ENCODE peak calls at places on chromosome 16, in ten cellular contexts. C, D, M, Q, N, G, Y, K, S and E are unnamed samples. For H3K4me1, the result is how much of the 10 kb centered on the place peaks cover.

GRCh38 chr16:31291376-31291775 is 31.6 kb downstream of the ITGAM start:
- DNase-seq in C (no peak), D (no peak), M (no peak), Q (no peak), N (no peak), G (no peak), Y (no peak), K (no peak), S (no peak), E (no peak)

GRCh38 chr16:82524939-82525338 is 101.8 kb upstream of the CDH13 start:
- DNase-seq in C (no peak), D (no peak), M (no peak), Q (no peak), N (no peak), G (no peak), Y (no peak), K (peak), S (no peak), E (no peak)

GRCh38 chr16:17370233-17371013 is 100.3 kb downstream of the XYLT1 start:
- DNase-seq in C (no peak), D (no peak), M (peak), Q (peak), N (no peak), G (no peak), Y (no peak), K (no peak), S (no peak), E (no peak)

GRCh38 chr16:87581867-87582220 is 20.5 kb upstream of the JPH3 start:
- DNase-seq in C (peak), D (peak), M (peak), Q (peak), N (peak), G (peak), Y (peak), K (peak), S (no peak), E (peak)

GRCh38 chr16:19555938-19556778 is 655 bp downstream of the VPS35L start:
- DNase-seq in C (no peak), D (peak), M (peak), Q (peak), N (no peak), G (peak), Y (peak), K (no peak), S (peak), E (no peak)

GRCh38 chr16:3861808-3862451 is 18.6 kb downstream of the CREBBP start:
- DNase-seq in C (no peak), D (no peak), M (no peak), Q (peak), N (no peak), G (no peak), Y (no peak), K (no peak), S (no peak), E (no peak)

GRCh38 chr16:64356267-64356666 is 765.6 kb downstream of the CDH11 start:
- DNase-seq in C (no peak), D (no peak), M (peak), Q (peak), N (no peak), G (peak), Y (peak), K (no peak), S (no peak), E (no peak)

GRCh38 chr16:425740-426114 is 278 bp downstream of the RAB11FIP3 start:
- DNase-seq in C (no peak), D (no peak), M (no peak), Q (no peak), N (no peak), G (peak), Y (no peak), K (no peak), S (no peak), E (no peak)

GRCh38 chr16:70647461-70648359 is 1.4 kb downstream of the IL34 start:
- DNase-seq in C (no peak), D (no peak), M (no peak), Q (no peak), N (no peak), G (no peak), Y (no peak), K (no peak), S (no peak), E (peak)

GRCh38 chr16:82761236-82761635 is 134.5 kb downstream of the CDH13 start:
- DNase-seq in C (peak), D (peak), M (peak), Q (peak), N (peak), G (no peak), Y (no peak), K (peak), S (no peak), E (peak)

GRCh38 chr16:3576211-3576610 is 992 bp downstream of the NLRC3 start:
- DNase-seq in C (no peak), D (no peak), M (no peak), Q (no peak), N (no peak), G (no peak), Y (no peak), K (no peak), S (peak), E (no peak)

GRCh38 chr16:25311039-25311438 is 53.4 kb upstream of the ZKSCAN2 start:
- DNase-seq in C (no peak), D (no peak), M (no peak), Q (no peak), N (no peak), G (no peak), Y (no peak), K (no peak), S (no peak), E (no peak)

GRCh38 chr16:82954224-82954929 is 327.6 kb downstream of the CDH13 start:
- DNase-seq in C (no peak), D (no peak), M (peak), Q (peak), N (no peak), G (no peak), Y (no peak), K (no peak), S (no peak), E (no peak)

GRCh38 chr16:3188675-3188924 is 596 bp downstream of the OR1F1 start:
- DNase-seq in C (no peak), D (no peak), M (no peak), Q (no peak), N (no peak), G (no peak), Y (no peak), K (no peak), S (no peak), E (no peak)

GRCh38 chr16:74448990-74449389 is 27.7 kb upstream of the CLEC18B start:
- DNase-seq in C (peak), D (peak), M (peak), Q (peak), N (peak), G (peak), Y (peak), K (no peak), S (no peak), E (peak)

GRCh38 chr16:54627616-54628015 is 303.0 kb upstream of the IRX5 start:
- DNase-seq in C (no peak), D (no peak), M (no peak), Q (no peak), N (no peak), G (no peak), Y (no peak), K (no peak), S (no peak), E (peak)

GRCh38 chr16:57533618-57534336 is 2.6 kb downstream of the CCDC102A start:
- DNase-seq in C (peak), D (no peak), M (no peak), Q (no peak), N (peak), G (no peak), Y (no peak), K (no peak), S (peak), E (peak)

GRCh38 chr16:3951861-3952332 is 71.4 kb upstream of the CREBBP start:
- DNase-seq in C (no peak), D (no peak), M (peak), Q (peak), N (no peak), G (no peak), Y (no peak), K (no peak), S (no peak), E (no peak)

GRCh38 chr16:64841071-64841470 is 280.8 kb downstream of the CDH11 start:
- DNase-seq in C (no peak), D (no peak), M (no peak), Q (peak), N (no peak), G (no peak), Y (no peak), K (no peak), S (no peak), E (no peak)

GRCh38 chr16:6988846-6989245 is 343.8 kb upstream of the RBFOX1 start:
- DNase-seq in C (no peak), D (no peak), M (no peak), Q (no peak), N (no peak), G (no peak), Y (no peak), K (no peak), S (no peak), E (no peak)

GRCh38 chr16:82892327-82892726 is 265.6 kb downstream of the CDH13 start:
- DNase-seq in C (no peak), D (no peak), M (no peak), Q (no peak), N (no peak), G (no peak), Y (no peak), K (no peak), S (no peak), E (no peak)

GRCh38 chr16:3022208-3022696 is 1.5 kb downstream of the HCFC1R1 start:
- DNase-seq in C (peak), D (peak), M (peak), Q (peak), N (peak), G (peak), Y (peak), K (peak), S (no peak), E (peak)

GRCh38 chr16:68486671-68487495 is 38.6 kb upstream of the SMPD3 start:
- DNase-seq in C (no peak), D (peak), M (no peak), Q (no peak), N (no peak), G (peak), Y (no peak), K (no peak), S (no peak), E (no peak)

GRCh38 chr16:4909825-4910224 is 27.1 kb downstream of the PPL start:
- DNase-seq in C (no peak), D (no peak), M (no peak), Q (no peak), N (no peak), G (no peak), Y (peak), K (no peak), S (no peak), E (no peak)

GRCh38 chr16:12902511-12903324 is 1.3 kb downstream of the SHISA9 start:
- DNase-seq in C (no peak), D (no peak), M (no peak), Q (no peak), N (no peak), G (peak), Y (no peak), K (no peak), S (no peak), E (no peak)

GRCh38 chr16:27906883-27907282 is 156.6 kb downstream of the GSG1L start:
- DNase-seq in C (no peak), D (no peak), M (no peak), Q (no peak), N (no peak), G (no peak), Y (no peak), K (no peak), S (no peak), E (no peak)

GRCh38 chr16:57277586-57277985 is 6.9 kb downstream of the PLLP start:
- DNase-seq in C (no peak), D (no peak), M (peak), Q (peak), N (no peak), G (no peak), Y (peak), K (no peak), S (peak), E (peak)

GRCh38 chr16:84228321-84228838 is 11.4 kb downstream of the KCNG4 start:
- DNase-seq in C (peak), D (peak), M (peak), Q (peak), N (no peak), G (peak), Y (peak), K (no peak), S (no peak), E (peak)

GRCh38 chr16:80594756-80595155 is 54.0 kb downstream of the DYNLRB2 start:
- DNase-seq in C (no peak), D (no peak), M (no peak), Q (peak), N (no peak), G (no peak), Y (peak), K (no peak), S (no peak), E (no peak)

GRCh38 chr16:79868841-79869240 is 268.3 kb upstream of the MAF start:
- DNase-seq in C (no peak), D (no peak), M (no peak), Q (no peak), N (no peak), G (no peak), Y (no peak), K (no peak), S (no peak), E (no peak)

GRCh38 chr16:80198995-80199299 is 341.8 kb upstream of the DYNLRB2 start:
- DNase-seq in C (no peak), D (no peak), M (peak), Q (peak), N (no peak), G (no peak), Y (no peak), K (no peak), S (no peak), E (no peak)

GRCh38 chr16:53372942-53373871 is 61.1 kb upstream of the RBL2 start:
- DNase-seq in C (no peak), D (peak), M (no peak), Q (no peak), N (peak), G (no peak), Y (peak), K (peak), S (peak), E (peak)

GRCh38 chr16:87653234-87653633 is 50.9 kb downstream of the JPH3 start:
- DNase-seq in C (no peak), D (no peak), M (peak), Q (peak), N (no peak), G (peak), Y (peak), K (no peak), S (no peak), E (no peak)

GRCh38 chr16:82011199-82011641 is at the start of gene SDR42E1:
- DNase-seq in C (no peak), D (peak), M (peak), Q (no peak), N (peak), G (no peak), Y (no peak), K (peak), S (peak), E (peak)

GRCh38 chr16:27676807-27677206 is 126.9 kb downstream of the KATNIP start:
- DNase-seq in C (no peak), D (no peak), M (peak), Q (peak), N (no peak), G (no peak), Y (peak), K (no peak), S (no peak), E (no peak)

GRCh38 chr16:86289907-86290306 is 220.4 kb upstream of the FOXF1 start:
- DNase-seq in C (no peak), D (no peak), M (no peak), Q (no peak), N (no peak), G (no peak), Y (no peak), K (no peak), S (no peak), E (no peak)
- H3K4me1 ChIP-seq in C (under half), D (under half), M (under half), Q (under half), N (under half), G (under half), Y (under half), K (under half), S (under half), E (under half)

GRCh38 chr16:66898933-66899309 is 18.6 kb downstream of the PDP2 start:
- DNase-seq in C (no peak), D (no peak), M (no peak), Q (no peak), N (no peak), G (no peak), Y (no peak), K (no peak), S (no peak), E (no peak)
- H3K27ac ChIP-seq in C (peak), D (peak), M (no peak), Q (peak), N (peak), G (peak), Y (no peak), K (peak), S (peak), E (peak)

GRCh38 chr16:11736903-11737302 is 5.8 kb downstream of the TXNDC11 start:
- DNase-seq in C (no peak), D (peak), M (no peak), Q (no peak), N (no peak), G (no peak), Y (no peak), K (no peak), S (no peak), E (no peak)

GRCh38 chr16:11737678-11738077 is 5.0 kb downstream of the TXNDC11 start:
- DNase-seq in C (no peak), D (no peak), M (no peak), Q (no peak), N (no peak), G (no peak), Y (no peak), K (no peak), S (no peak), E (no peak)

GRCh38 chr16:11735801-11736200 is 6.9 kb downstream of the TXNDC11 start:
- DNase-seq in C (no peak), D (no peak), M (no peak), Q (no peak), N (no peak), G (no peak), Y (no peak), K (no peak), S (no peak), E (no peak)

GRCh38 chr16:11734025-11734652 is 8.5 kb downstream of the TXNDC11 start:
- DNase-seq in C (no peak), D (peak), M (no peak), Q (no peak), N (no peak), G (no peak), Y (no peak), K (no peak), S (no peak), E (no peak)

DNA sequence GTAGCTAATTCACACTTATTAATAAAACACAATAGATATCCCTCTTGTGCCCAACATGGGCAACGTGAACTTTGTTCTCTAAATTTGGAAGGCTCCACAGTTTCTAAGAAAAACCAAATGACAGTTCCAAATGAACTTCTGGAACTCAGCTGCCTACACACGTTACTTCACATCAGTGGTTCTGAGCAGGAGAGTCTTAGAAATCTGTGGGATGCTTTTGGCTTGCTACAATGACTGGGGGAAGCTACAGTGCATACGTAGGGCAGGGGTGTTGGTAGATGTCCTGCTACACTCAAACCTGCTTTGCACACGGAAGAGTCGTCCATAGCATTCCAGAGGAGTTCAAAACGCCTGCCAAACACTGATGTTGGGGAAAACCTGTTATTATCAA is 8.0 kb downstream of the TXNDC11 start:
- DNase-seq in C (no peak), D (no peak), M (no peak), Q (no peak), N (no peak), G (no peak), Y (no peak), K (no peak), S (no peak), E (no peak)
- H3K4me3 ChIP-seq in C (no peak), D (no peak), M (no peak), Q (no peak), N (no peak), G (no peak), Y (no peak), K (no peak), S (no peak), E (no peak)

DNA sequence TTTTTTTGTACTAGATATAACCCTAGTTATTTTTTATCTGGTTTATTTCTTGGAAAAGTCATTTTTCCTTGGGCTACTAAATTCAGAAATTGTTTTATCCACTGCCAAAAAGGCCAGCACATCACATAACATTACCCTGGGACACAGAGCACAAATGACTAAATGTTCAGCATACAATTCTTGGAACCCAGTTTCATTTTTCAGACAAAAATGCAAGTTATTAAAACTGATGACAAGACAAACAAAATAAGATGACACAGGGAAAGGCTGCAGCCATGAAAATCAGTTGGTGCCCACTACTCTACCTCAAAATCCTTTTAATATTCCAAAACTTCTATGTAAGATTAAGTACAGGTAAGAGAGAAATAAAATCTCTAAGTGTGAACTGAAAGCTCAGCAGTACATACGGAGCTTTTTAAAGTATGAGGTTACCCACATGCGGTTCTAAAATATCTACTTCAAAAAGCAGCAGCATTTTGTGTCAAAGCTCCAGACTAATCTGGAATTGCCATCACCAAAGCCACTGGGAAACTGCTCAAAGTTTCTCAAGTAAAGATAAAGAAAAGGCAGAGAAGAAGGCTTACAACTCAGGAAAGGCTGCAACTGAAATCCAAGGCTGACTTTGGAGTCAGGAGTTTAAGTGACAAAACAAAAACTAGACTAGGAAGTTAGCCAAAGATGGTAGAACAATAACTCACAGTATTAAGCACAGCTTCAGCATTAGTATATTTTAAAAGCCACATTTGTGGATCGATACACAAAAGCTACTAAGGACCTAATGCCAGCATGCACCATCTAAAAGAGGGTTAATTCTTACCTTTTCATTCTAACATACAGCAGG is 41.4 kb downstream of the AP1G1 start:
- DNase-seq in C (no peak), D (no peak), M (no peak), Q (no peak), N (no peak), G (no peak), Y (no peak), K (no peak), S (no peak), E (no peak)
- H3K4me1 ChIP-seq in C (under half), D (under half), M (under half), Q (under half), N (under half), G (under half), Y (under half), K (under half), S (under half), E (under half)

DNA sequence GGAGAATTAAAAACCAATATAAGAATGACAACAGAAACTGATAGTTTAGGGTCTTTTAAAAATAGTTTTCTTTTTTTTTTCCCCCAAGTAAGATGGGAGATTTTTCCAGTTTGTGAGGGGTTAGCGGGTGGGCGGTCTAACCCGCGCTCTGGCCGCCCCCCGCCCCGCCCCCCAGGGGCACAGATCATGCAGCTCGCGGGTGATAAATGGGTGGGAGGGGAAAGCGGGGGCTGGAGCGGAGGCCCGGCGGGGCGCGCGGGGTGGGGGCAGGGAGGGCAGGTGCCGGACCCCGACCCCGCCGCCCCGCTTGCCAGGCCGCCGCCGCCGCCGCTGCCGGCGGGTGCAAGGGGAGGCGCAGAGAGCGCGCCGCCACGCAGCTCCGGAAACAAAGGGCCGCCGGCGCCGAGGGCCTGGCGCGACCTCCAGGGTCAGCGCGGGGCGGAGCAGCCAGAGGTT is 60.1 kb upstream of the GSE1 start:
- DNase-seq in C (no peak), D (no peak), M (no peak), Q (no peak), N (no peak), G (no peak), Y (no peak), K (no peak), S (no peak), E (no peak)
- H3K27ac ChIP-seq in C (peak), D (peak), M (no peak), Q (peak), N (peak), G (no peak), Y (no peak), K (peak), S (peak), E (no peak)

GRCh38 chr16:51113254-51114125 is 37.6 kb downstream of the SALL1 start:
- DNase-seq in C (no peak), D (no peak), M (no peak), Q (no peak), N (no peak), G (no peak), Y (no peak), K (no peak), S (no peak), E (no peak)
- H3K4me3 ChIP-seq in C (peak), D (no peak), M (no peak), Q (no peak), N (no peak), G (peak), Y (no peak), K (no peak), S (no peak), E (no peak)